ENCODE peak calls at places on chromosomes 4 and X, in eight cellular contexts. V is stomach, P is A549, C is transverse colon, B is right lobe of liver, A is esophagus squamous epithelium, O is upper lobe of left lung, F is tibial nerve. S is an unnamed sample.

GRCh38 chr4:91099666-91100065 is 972.5 kb downstream of the CCSER1 start:
- DNase-seq in V (no peak), P (no peak), C (no peak), B (no peak), A (no peak), O (no peak), F (no peak), S (no peak)

GRCh38 chr4:141350122-141350904 is 129.6 kb downstream of the ZNF330 start:
- DNase-seq in V (peak; percentile 45), P (peak; percentile 41), C (peak; percentile 82), B (peak; percentile 88), A (no peak), O (no peak), F (no peak), S (no peak)

GRCh38 chr4:186669159-186669720 is 54.4 kb downstream of the FAT1 start:
- DNase-seq in V (no peak), P (no peak), C (no peak), B (no peak), A (no peak), O (peak; percentile 38), F (no peak), S (no peak)

GRCh38 chr4:121789960-121790829 is 10.9 kb upstream of the EXOSC9 start:
- DNase-seq in V (no peak), P (no peak), C (no peak), B (no peak), A (no peak), O (no peak), F (no peak), S (no peak)

GRCh38 chrX:101079223-101079622 is 544 bp downstream of the TMEM35A start:
- DNase-seq in V (no peak), P (no peak), C (no peak), B (no peak), A (no peak), O (no peak), F (no peak), S (no peak)

GRCh38 chrX:150547511-150548115 is 20.8 kb upstream of the MTM1 start:
- DNase-seq in V (peak; percentile 66), P (peak; percentile 51), C (peak; percentile 68), B (peak; percentile 89), A (peak; percentile 7), O (peak; percentile 93), F (peak; percentile 39), S (peak; percentile 85)

GRCh38 chr4:138558886-138559285 is 316.7 kb upstream of the SLC7A11 start:
- DNase-seq in V (no peak), P (no peak), C (no peak), B (no peak), A (no peak), O (no peak), F (no peak), S (no peak)

GRCh38 chr4:69147334-69147733 is 51.1 kb downstream of the UGT2B7 start:
- DNase-seq in V (no peak), P (no peak), C (no peak), B (peak; percentile 47), A (no peak), O (no peak), F (no peak), S (no peak)

GRCh38 chr4:82382756-82383155 is 9.0 kb upstream of the HNRNPD start:
- DNase-seq in V (no peak), P (no peak), C (no peak), B (no peak), A (no peak), O (no peak), F (no peak), S (no peak)

DNA sequence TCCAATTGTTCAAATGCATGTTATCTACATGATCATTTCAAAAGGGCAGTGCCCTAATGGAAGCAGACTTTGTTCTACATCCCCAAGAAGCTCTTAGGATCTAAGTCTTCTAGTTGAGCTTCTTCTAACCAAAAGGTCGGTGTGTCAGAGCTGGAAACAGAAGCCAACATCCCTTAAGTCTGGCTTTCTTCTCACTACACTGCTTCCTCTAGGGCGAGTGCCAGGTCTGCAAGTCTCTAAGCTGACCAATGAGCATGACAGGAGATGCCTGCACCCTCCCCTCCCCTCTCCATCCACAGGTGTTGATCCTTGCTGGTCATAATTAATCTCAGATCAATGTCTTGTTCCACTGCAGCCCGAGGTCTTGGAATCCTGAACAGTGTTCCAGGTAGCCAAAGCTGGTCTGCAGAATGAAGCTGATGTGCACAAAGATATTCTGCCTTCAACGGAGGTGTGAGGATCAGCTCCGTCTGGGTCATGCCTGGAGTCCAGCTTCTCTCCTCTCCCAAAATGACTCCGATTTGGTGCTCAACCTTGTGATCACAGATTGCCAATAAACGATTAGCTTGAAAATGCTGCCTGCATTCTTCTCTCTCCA is 44.1 kb downstream of the WDR1 start:
- DNase-seq in V (no peak), P (no peak), C (no peak), B (peak; percentile 19), A (no peak), O (no peak), F (no peak), S (no peak)
- TF ChIP-seq POLR2A in V (no peak), P (no peak), C (no peak), B (no peak), A (no peak), O (no peak), F (no peak), S (no peak)

GRCh38 chrX:13085533-13085932 is 41.1 kb upstream of the FAM9C start:
- DNase-seq in V (no peak), P (no peak), C (no peak), B (no peak), A (no peak), O (no peak), F (no peak), S (no peak)
- TF ChIP-seq POLR2A in V (no peak), P (no peak), C (peak; percentile 20), B (no peak), A (peak; percentile 28), O (no peak), F (no peak), S (no peak)

DNA sequence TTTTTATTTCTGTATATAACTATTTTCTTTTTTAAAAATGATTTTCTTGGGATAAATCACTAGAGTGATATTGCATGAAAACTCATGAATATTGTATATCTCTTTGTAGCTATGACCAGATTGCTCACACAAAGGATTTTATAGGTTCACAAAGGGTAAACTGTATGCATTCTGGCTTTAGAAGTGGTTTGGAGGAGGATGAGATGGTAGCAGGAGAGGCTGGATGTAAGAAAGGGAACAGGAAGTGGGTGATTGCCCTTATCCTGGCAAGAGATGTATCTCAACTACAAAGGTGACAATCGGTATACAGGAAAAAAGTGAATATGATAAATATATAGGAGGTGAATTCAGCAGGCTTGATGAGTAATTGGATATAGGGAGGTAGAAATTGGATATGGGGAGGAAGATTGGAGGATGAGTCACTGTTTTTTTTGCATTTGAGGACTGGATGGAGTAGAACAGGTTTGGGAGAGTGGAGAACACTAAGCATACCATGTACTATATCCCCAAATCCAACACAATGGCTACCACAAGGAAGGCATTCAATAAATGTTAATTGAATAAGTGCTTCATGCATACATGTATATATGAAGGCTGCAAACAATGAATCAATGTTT is 9.9 kb downstream of the FGG start:
- DNase-seq in V (no peak), P (no peak), C (no peak), B (no peak), A (no peak), O (no peak), F (no peak), S (no peak)
- TF ChIP-seq POLR2A in V (no peak), P (no peak), C (no peak), B (no peak), A (no peak), O (no peak), F (no peak), S (no peak)

DNA sequence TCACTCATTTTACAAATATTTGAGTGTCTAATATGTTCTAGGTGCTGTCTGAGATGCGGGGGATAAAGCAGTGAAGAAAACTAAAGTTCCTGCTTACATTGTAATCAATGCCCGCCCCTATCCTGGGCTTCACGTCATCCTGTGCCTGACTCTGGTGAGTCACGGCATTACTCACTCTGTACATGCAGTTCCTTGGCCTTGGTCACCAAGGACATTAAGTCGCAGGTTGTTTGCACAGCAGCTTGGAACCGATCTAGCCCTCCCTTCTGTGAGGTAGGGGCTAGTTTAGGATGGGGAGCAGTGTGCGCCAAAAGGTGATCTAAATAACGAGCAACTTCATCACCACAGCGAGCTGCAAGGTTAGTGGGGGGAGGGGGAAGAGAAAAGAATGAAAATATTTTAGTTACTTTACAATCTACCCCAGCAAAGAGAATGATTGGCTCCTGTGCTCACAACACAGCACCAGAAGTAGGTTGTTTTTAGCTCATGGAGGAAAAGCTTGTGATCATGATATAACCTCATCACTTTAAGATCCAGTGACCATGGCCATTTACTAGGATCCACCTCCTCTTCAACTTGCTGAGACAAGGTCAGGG is 48.0 kb upstream of the HDAC8 start:
- DNase-seq in V (peak; percentile 81), P (peak; percentile 55), C (peak; percentile 26), B (no peak), A (no peak), O (no peak), F (no peak), S (peak; percentile 33)
- TF ChIP-seq POLR2A in V (no peak), P (no peak), C (no peak), B (no peak), A (peak; percentile 17), O (no peak), F (no peak), S (no peak)